ENCODE peak calls at places on chromosomes 5 and 9, in four cellular contexts. N is SW480; S is HEK293T; H is CD4-positive, alpha-beta T cell. X is an unnamed sample.

GRCh38 chr5:152086668-152087067 is 162.0 kb upstream of the GLRA1 start:
- DNase-seq in N (no peak), S (no peak), H (no peak), X (no peak)

GRCh38 chr9:96071245-96072124 is 196.0 kb downstream of the ERCC6L2 start:
- DNase-seq in N (peak), S (peak), H (no peak), X (no peak)

GRCh38 chr9:97934321-97935115 is 3.5 kb downstream of the HEMGN start:
- DNase-seq in N (no peak), S (peak), H (no peak), X (no peak)

GRCh38 chr5:120988970-120989369 is 524.9 kb downstream of the PRR16 start:
- DNase-seq in N (no peak), S (no peak), H (no peak), X (no peak)

GRCh38 chr5:180128671-180129261 is 57.2 kb upstream of the RNF130 start:
- DNase-seq in N (no peak), S (no peak), H (no peak), X (no peak)

GRCh38 chr9:5910413-5911057 is 19.8 kb downstream of the MLANA start:
- DNase-seq in N (no peak), S (no peak), H (no peak), X (no peak)

GRCh38 chr9:26723486-26723885 is 169.1 kb downstream of the CAAP1 start:
- DNase-seq in N (peak), S (peak), H (no peak), X (no peak)

GRCh38 chr5:38433160-38433861 is 123.1 kb downstream of the LIFR start:
- DNase-seq in N (peak), S (no peak), H (no peak), X (no peak)

GRCh38 chr5:134555889-134556311 is 30.4 kb downstream of the JADE2 start:
- DNase-seq in N (peak), S (peak), H (peak), X (peak)

GRCh38 chr5:103224118-103224893 is 34.3 kb upstream of the MACIR start:
- DNase-seq in N (peak), S (peak), H (peak), X (peak)

GRCh38 chr5:130295235-130295634 is 391.0 kb downstream of the CHSY3 start:
- DNase-seq in N (no peak), S (no peak), H (no peak), X (no peak)

GRCh38 chr9:125889524-125890473 is 142.6 kb downstream of the PBX3 start:
- DNase-seq in N (peak), S (peak), H (peak), X (no peak)

GRCh38 chr5:6827815-6828214 is 114.6 kb downstream of the TENT4A start:
- DNase-seq in N (no peak), S (no peak), H (no peak), X (no peak)

GRCh38 chr5:124238350-124238749 is 508.1 kb downstream of the ZNF608 start:
- DNase-seq in N (no peak), S (no peak), H (no peak), X (no peak)

GRCh38 chr9:33082538-33083326 is 6.3 kb upstream of the SMU1 start:
- DNase-seq in N (no peak), S (no peak), H (no peak), X (no peak)

GRCh38 chr9:2787065-2787464 is 56.8 kb downstream of the PUM3 start:
- DNase-seq in N (no peak), S (no peak), H (no peak), X (no peak)

GRCh38 chr5:142884029-142884428 is 113.9 kb downstream of the ARHGAP26 start:
- DNase-seq in N (no peak), S (no peak), H (no peak), X (no peak)

GRCh38 chr9:28598396-28598795 is 1025.1 kb upstream of the C9orf72 start:
- DNase-seq in N (no peak), S (no peak), H (no peak), X (no peak)

GRCh38 chr5:166648736-166649135 is 1642.7 kb upstream of the WWC1 start:
- DNase-seq in N (no peak), S (no peak), H (no peak), X (no peak)

GRCh38 chr5:145960166-145960565 is 23.8 kb downstream of the SH3RF2 start:
- DNase-seq in N (no peak), S (no peak), H (no peak), X (no peak)

GRCh38 chr9:113562653-113563381 is 99.3 kb downstream of the RGS3 start:
- DNase-seq in N (no peak), S (no peak), H (no peak), X (no peak)